ENCODE peak calls at places on chromosome 19, in five cellular contexts. Z, E, J, X and R are unnamed samples.

GRCh38 chr19:12703056-12703455 is 6.6 kb upstream of the FBXW9 start:
- DNase-seq in X (peak), J (no peak), Z (no peak), E (peak), R (no peak)

GRCh38 chr19:17255150-17255621 is 9.4 kb downstream of the USHBP1 start:
- DNase-seq in J (no peak), Z (no peak), X (no peak), E (no peak), R (no peak)

GRCh38 chr19:40862785-40863184 is 12.5 kb upstream of the CYP2A6 start:
- DNase-seq in J (no peak), Z (no peak), X (peak), E (no peak), R (no peak)

GRCh38 chr19:38263696-38264485 is 482 bp upstream of the SPINT2 start:
- DNase-seq in X (peak), Z (peak), E (peak), J (peak), R (peak)

GRCh38 chr19:50512112-50512998 is 1.4 kb downstream of the ASPDH start:
- DNase-seq in X (no peak), E (no peak), Z (no peak), J (no peak), R (no peak)

GRCh38 chr19:50357178-50358100 is 8.0 kb downstream of the NAPSA start:
- DNase-seq in Z (no peak), X (peak), J (peak), E (peak), R (peak)

GRCh38 chr19:31882709-31883108 is 462.7 kb upstream of the ZNF507 start:
- DNase-seq in E (no peak), X (no peak), Z (no peak), J (no peak), R (no peak)

GRCh38 chr19:52086481-52086880 is 9.1 kb downstream of the ZNF841 start:
- DNase-seq in X (peak), E (peak), J (peak), Z (no peak), R (no peak)

GRCh38 chr19:49512970-49513745 is 697 bp downstream of the FCGRT start:
- DNase-seq in X (peak), Z (peak), J (peak), E (no peak), R (peak)

GRCh38 chr19:21912654-21913053 is 76.7 kb upstream of the ZNF43 start:
- DNase-seq in J (no peak), Z (no peak), X (no peak), E (no peak), R (no peak)
- TF ChIP-seq CTCF in J (no peak), Z (no peak), X (no peak), E (no peak), R (no peak)

DNA sequence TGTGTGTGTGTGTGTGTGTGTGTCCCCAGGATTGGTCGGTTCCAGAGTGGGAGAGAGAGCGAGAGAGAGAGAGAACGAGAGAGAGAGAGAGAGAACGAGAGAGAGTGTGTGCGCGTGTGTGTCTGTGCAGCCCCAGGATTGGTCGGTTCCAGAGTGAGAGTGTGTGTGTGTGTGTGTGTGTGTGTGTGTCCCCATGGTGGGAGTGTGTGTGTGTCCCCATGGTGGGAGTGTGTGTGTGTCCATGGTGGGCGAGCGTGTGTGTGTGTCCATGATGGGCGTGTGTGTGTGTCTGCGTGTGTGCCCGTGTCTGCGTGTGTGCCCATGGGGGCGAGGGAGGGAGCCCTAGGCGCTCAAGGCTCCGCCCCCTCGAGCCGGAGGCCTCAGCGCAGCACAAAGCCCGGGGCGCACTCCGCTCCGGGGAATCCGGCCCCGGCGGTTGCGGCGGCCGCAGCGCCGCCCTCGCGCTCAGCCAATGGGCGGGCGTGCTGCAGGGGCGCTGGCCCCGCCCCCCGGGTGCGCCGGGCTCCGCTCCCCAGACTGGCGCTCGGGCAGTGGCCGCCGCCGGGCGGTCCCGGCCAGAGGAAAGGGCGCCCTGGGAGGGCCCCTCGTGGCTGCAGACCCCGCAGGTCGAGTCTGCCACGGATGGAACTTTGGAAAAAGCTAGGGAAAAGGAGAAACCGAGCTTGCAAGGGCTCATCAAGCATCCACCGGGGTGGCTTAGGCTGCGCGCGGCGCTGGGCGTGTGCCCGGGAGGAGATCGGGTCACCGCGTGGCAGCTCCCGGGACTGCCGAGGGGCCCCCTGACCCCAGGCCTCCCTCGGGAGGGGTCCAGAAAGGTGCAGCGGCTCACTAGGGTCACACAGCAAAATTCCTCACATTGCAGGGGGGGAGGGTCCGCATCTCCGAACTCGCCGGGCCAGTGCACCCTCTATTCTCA is 96.2 kb downstream of the INSR start:
- DNase-seq in X (peak), Z (peak), J (peak), E (peak), R (peak)
- TF ChIP-seq CTCF in X (no peak), Z (no peak), J (peak), E (peak), R (no peak)

DNA sequence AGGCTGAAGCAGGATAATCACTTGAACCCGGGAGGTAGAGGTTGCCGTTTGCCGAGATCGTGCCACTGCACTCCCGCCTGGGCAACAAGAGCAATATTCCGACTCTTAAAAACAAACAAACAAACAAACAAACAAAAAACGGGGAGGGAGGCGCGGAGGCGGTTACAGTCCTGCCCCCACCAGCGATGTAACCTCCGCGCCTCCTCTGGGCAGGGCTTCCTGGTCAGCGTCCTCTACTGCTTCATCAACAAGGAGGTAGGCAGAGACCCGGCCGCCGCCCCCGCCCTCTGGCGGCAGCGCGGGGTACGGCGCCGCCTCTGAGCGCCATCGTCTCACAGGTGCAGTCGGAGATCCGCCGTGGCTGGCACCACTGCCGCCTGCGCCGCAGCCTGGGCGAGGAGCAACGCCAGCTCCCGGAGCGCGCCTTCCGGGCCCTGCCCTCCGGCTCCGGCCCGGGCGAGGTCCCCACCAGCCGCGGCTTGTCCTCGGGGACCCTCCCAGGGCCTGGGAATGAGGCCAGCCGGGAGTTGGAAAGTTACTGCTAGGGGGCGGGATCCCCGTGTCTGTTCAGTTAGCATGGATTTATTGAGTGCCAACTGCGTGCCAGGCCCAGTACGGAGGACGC is 10.2 kb downstream of the SNRPD2 start:
- DNase-seq in X (peak), Z (peak), J (peak), E (peak), R (peak)
- TF ChIP-seq CTCF in X (peak), Z (peak), J (peak), E (peak), R (peak)

GRCh38 chr19:15173746-15174404 is 26.9 kb downstream of the NOTCH3 start:
- DNase-seq in X (no peak), E (no peak), J (no peak), Z (peak), R (no peak)
- TF ChIP-seq CTCF in X (peak), E (peak), J (no peak), Z (peak), R (no peak)

GRCh38 chr19:2354670-2355069 is 5.4 kb upstream of the TMPRSS9 start:
- DNase-seq in E (no peak), X (no peak), J (no peak), Z (no peak), R (no peak)
- TF ChIP-seq CTCF in E (no peak), X (no peak), J (no peak), Z (no peak), R (no peak)

GRCh38 chr19:10927691-10928562 is 512 bp downstream of the YIPF2 start:
- DNase-seq in J (no peak), Z (peak), E (no peak), X (no peak), R (no peak)

GRCh38 chr19:10923503-10924076 is 4.8 kb downstream of the YIPF2 start:
- DNase-seq in J (no peak), E (no peak), X (no peak), Z (no peak), R (no peak)

GRCh38 chr19:10924597-10924996 is 3.8 kb downstream of the YIPF2 start:
- DNase-seq in X (no peak), J (no peak), E (no peak), Z (no peak), R (no peak)

GRCh38 chr19:10929402-10929794 is 787 bp downstream of the TIMM29 start:
- DNase-seq in Z (no peak), E (no peak), J (no peak), X (no peak), R (peak)

DNA sequence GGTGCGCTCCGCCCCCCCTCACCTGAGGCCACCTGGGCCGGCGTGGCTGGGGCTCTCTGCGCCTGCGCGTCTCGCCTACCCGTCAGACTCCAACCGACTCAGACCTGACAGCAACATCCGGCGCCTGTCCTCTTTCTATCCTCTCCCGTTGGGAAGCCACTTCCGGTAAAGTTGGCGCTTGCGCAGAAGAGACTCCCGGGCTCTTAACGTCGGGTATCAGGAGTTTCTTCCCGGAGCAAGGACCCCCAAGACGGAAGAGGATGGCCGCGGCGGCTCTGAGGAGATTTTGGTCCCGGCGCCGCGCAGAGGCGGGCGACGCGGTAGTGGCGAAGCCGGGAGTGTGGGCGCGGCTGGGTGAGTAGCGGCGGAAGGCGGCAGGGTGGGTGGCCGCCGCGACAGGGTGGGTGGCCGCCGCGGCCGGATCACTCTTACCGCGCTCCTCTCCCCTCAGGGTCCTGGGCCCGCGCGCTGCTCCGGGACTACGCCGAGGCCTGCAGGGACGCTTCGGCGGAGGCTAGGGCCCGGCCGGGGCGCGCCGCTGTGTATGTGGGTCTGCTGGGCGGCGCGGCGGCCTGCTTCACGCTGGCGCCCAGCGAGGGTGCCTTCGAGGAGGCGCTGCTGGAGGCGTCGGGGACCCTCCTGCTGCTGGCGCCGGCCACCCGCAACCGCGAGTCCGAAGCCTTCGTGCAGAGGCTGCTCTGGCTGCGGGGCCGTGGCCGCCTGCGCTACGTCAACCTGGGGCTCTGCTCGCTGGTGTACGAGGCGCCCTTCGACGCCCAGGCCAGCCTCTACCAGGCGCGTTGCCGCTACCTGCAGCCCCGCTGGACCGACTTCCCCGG is at the start of the genes TIMM29 and YIPF2:
- DNase-seq in Z (peak), E (peak), X (peak), J (peak), R (peak)
- TF ChIP-seq CTCF in Z (no peak), E (no peak), X (no peak), J (no peak), R (no peak)

DNA sequence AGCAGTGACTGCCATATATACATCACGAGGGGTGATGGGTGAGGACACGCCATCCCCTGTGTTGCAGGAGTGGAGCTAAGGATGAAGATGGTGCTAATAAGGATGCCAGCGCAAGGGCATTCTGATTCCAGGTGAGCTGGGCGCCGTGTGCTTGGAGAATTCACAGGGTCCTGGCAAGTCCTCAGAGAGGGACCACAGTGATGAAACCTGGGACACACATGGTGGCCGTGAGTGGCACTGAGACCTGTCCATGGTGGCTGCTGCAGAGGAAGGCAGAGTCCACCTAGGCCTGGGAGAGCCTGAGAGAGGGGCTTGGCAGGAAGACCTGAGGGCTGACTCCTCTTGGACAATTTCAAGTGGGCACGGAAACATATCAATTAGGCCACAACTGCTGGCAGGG is 65.2 kb downstream of the RFX2 start:
- DNase-seq in E (no peak), Z (no peak), X (no peak), J (no peak), R (no peak)
- TF ChIP-seq CTCF in E (no peak), Z (no peak), X (no peak), J (no peak), R (no peak)

GRCh38 chr19:18439025-18439909 is 1.3 kb upstream of the ISYNA1 start:
- DNase-seq in J (peak), Z (no peak), X (peak), E (peak), R (no peak)
- TF ChIP-seq CTCF in J (no peak), Z (no peak), X (no peak), E (peak), R (no peak)